ENCODE peak calls at places on chromosomes 7 and 10, in four cellular contexts. Q is choroid plexus epithelial cell, I is GM12865, K is cardiac muscle cell. Z is an unnamed sample.

GRCh38 chr10:124611738-124612137 is 132.4 kb downstream of the FAM53B start:
- DNase-seq in Q (no peak), I (peak; percentile 41), K (no peak), Z (no peak)

GRCh38 chr7:749121-749520 is 22.0 kb upstream of the PRKAR1B start:
- DNase-seq in Q (peak; percentile 55), I (no peak), K (peak; percentile 42), Z (no peak)

GRCh38 chr7:50068026-50068425 is 25.0 kb downstream of the ZPBP start:
- DNase-seq in Q (no peak), I (peak; percentile 33), K (no peak), Z (no peak)

GRCh38 chr7:121394709-121395140 is 1.4 kb downstream of the FAM3C start:
- DNase-seq in Q (no peak), I (peak; percentile 66), K (no peak), Z (no peak)

GRCh38 chr7:105990141-105990540 is 27.1 kb downstream of the CDHR3 start:
- DNase-seq in Q (no peak), I (no peak), K (no peak), Z (no peak)

GRCh38 chr7:128697301-128697905 is 25.3 kb downstream of the GARIN1A start:
- DNase-seq in Q (peak; percentile 69), I (peak; percentile 80), K (peak; percentile 61), Z (peak; percentile 60)

GRCh38 chr10:130747359-130747758 is 564.2 kb downstream of the TCERG1L start:
- DNase-seq in Q (no peak), I (no peak), K (no peak), Z (no peak)

GRCh38 chr10:30812018-30812851 is 182.7 kb upstream of the LYZL2 start:
- DNase-seq in Q (peak; percentile 96), I (no peak), K (no peak), Z (no peak)

GRCh38 chr7:18874875-18875274 is 242.6 kb downstream of the TWIST1 start:
- DNase-seq in Q (peak; percentile 38), I (no peak), K (no peak), Z (no peak)

GRCh38 chr10:4981722-4982471 is 18.7 kb downstream of the AKR1C1 start:
- DNase-seq in Q (peak; percentile 74), I (peak; percentile 65), K (peak; percentile 73), Z (peak; percentile 21)

GRCh38 chr7:80640841-80641240 is 2.4 kb downstream of the CD36 start:
- DNase-seq in Q (peak; percentile 79), I (no peak), K (no peak), Z (no peak)

GRCh38 chr7:99002146-99002826 is 124.0 kb downstream of the TRRAP start:
- DNase-seq in Q (peak; percentile 21), I (no peak), K (no peak), Z (no peak)

GRCh38 chr10:73609116-73609515 is 18.0 kb upstream of the USP54 start:
- DNase-seq in Q (no peak), I (no peak), K (no peak), Z (no peak)

GRCh38 chr10:35390843-35391152 is 54.5 kb downstream of the CCNY start:
- DNase-seq in Q (no peak), I (no peak), K (no peak), Z (no peak)

GRCh38 chr7:117364204-117364755 is 41.4 kb upstream of the WNT2 start:
- DNase-seq in Q (no peak), I (peak; percentile 12), K (no peak), Z (no peak)

GRCh38 chr7:80184693-80185092 is 50.1 kb downstream of the GNAI1 start:
- DNase-seq in Q (no peak), I (no peak), K (no peak), Z (no peak)

GRCh38 chr10:30687698-30688213 is 58.2 kb upstream of the LYZL2 start:
- DNase-seq in Q (peak; percentile 83), I (peak; percentile 80), K (peak; percentile 73), Z (peak; percentile 95)

GRCh38 chr10:6416892-6417512 is 163.1 kb downstream of the PRKCQ start:
- DNase-seq in Q (peak; percentile 77), I (peak; percentile 47), K (peak; percentile 58), Z (peak; percentile 28)

GRCh38 chr7:112272921-112273561 is 66.5 kb downstream of the ZNF277 start:
- DNase-seq in Q (peak; percentile 7), I (peak; percentile 33), K (no peak), Z (no peak)

GRCh38 chr7:116628971-116629586 is 42.9 kb upstream of the MET start:
- DNase-seq in Q (peak; percentile 50), I (no peak), K (no peak), Z (no peak)

GRCh38 chr10:88456730-88457129 is 126.4 kb downstream of the RNLS start:
- DNase-seq in Q (peak; percentile 74), I (no peak), K (no peak), Z (no peak)

GRCh38 chr7:79880312-79880711 is 254.3 kb upstream of the GNAI1 start:
- DNase-seq in Q (no peak), I (no peak), K (no peak), Z (no peak)

GRCh38 chr10:89032141-89032814 is 41.7 kb downstream of the FAS start:
- DNase-seq in Q (peak; percentile 87), I (peak; percentile 69), K (no peak), Z (no peak)

GRCh38 chr10:92052088-92052487 is 128.5 kb downstream of the BTAF1 start:
- DNase-seq in Q (no peak), I (no peak), K (no peak), Z (no peak)

GRCh38 chr10:110077436-110078120 is 69.8 kb downstream of the ADD3 start:
- DNase-seq in Q (peak; percentile 48), I (no peak), K (no peak), Z (no peak)

GRCh38 chr7:141593134-141593533 is 41.9 kb downstream of the AGK start:
- DNase-seq in Q (peak; percentile 93), I (no peak), K (no peak), Z (no peak)

GRCh38 chr10:122051609-122052385 is 62.8 kb downstream of the TACC2 start:
- DNase-seq in Q (peak; percentile 70), I (no peak), K (peak; percentile 76), Z (peak; percentile 62)

GRCh38 chr7:109964780-109965179 is 1126.1 kb upstream of the LRRN3 start:
- DNase-seq in Q (no peak), I (no peak), K (no peak), Z (no peak)

GRCh38 chr10:123643315-123643714 is 22.8 kb upstream of the GPR26 start:
- DNase-seq in Q (no peak), I (no peak), K (no peak), Z (no peak)

GRCh38 chr10:92690211-92691041 is 671 bp downstream of the HHEX start:
- DNase-seq in Q (peak; percentile 75), I (peak; percentile 43), K (peak; percentile 6), Z (peak; percentile 75)

GRCh38 chr7:97133166-97133565 is 15.7 kb downstream of the SDHAF3 start:
- DNase-seq in Q (no peak), I (no peak), K (no peak), Z (no peak)

DNA sequence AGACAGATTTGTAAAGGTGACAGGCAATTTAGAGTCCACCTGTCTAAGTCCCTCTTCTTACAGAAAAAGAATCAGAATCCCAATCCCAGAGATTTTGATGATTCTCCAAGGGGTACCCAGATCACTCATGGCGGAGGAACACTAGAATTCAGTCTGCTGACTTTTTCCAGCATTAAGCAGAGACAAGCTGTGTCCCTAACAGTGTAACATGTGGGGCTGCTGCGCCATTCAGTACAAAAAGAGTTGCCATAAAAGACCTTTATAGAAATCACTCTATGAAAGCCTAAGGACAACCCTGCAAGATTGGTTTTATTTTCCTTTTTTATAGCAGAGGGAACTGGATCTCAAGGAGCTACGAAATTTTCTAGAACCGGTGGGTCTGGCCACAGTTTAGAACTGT is 576 bp downstream of the GIMAP7 start:
- DNase-seq in Q (no peak), I (no peak), K (no peak), Z (no peak)
- TF ChIP-seq CTCF in Q (no peak), I (no peak), K (no peak), Z (no peak)

GRCh38 chr10:62491597-62491996 is 117.4 kb downstream of the ZNF365 start:
- DNase-seq in Q (no peak), I (no peak), K (no peak), Z (no peak)

GRCh38 chr10:62496925-62497324 is 122.8 kb downstream of the ZNF365 start:
- DNase-seq in Q (no peak), I (no peak), K (no peak), Z (no peak)

GRCh38 chr10:62492870-62493180 is 118.7 kb downstream of the ZNF365 start:
- DNase-seq in Q (no peak), I (no peak), K (no peak), Z (no peak)

GRCh38 chr10:62492012-62492869 is 118.1 kb downstream of the ZNF365 start:
- DNase-seq in Q (peak; percentile 56), I (peak; percentile 64), K (peak; percentile 23), Z (no peak)
- TF ChIP-seq CTCF in Q (peak; percentile 66), I (peak; percentile 61), K (peak; percentile 64), Z (no peak)

GRCh38 chr7:2321020-2321419 is 6.8 kb upstream of the SNX8 start:
- DNase-seq in Q (peak; percentile 53), I (no peak), K (no peak), Z (no peak)
- TF ChIP-seq CTCF in Q (peak; percentile 54), I (no peak), K (peak; percentile 25), Z (no peak)

DNA sequence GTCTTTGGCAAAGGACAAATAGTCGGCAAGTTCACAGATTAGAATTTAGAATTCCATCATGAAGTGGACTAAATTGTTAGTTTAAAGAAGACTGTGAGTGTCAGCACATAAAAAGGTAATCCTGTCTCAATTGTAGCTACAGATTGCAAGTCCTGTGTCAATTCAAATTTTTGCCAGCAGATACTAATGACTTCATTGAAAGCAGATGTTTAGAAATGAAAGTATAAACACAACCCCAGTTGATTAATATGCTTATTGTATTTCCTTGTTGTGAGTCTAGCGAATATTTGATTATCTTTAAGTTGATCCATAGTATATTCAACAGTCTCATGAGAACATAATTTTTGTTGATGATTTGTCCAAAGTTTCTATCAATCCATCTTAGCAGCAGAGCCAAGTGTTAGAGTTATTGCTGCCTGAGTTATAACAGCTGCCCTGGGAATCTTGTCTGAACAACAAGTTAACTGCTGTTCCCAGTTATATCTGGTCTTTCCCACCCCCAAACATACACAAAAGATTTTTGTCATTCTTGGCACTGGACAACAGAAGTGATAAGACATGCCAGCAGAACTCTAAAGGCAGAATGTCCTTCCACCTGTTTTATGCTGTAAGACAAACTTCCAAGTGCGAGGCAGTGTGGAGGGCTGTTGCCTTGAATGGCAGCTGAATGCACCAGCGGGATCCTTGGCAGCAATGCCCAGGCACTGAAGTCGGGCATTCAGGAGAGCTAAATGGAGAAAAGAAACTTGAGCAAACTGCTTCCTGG is 21.3 kb upstream of the HERPUD2 start:
- DNase-seq in Q (peak; percentile 39), I (no peak), K (peak; percentile 40), Z (no peak)
- TF ChIP-seq CTCF in Q (no peak), I (no peak), K (no peak), Z (no peak)

GRCh38 chr7:55548295-55548731 is 24.0 kb downstream of the VOPP1 start:
- DNase-seq in Q (no peak), I (peak; percentile 64), K (no peak), Z (no peak)

GRCh38 chr7:55550838-55551537 is 21.3 kb downstream of the VOPP1 start:
- DNase-seq in Q (no peak), I (no peak), K (no peak), Z (no peak)

GRCh38 chr7:55549457-55549856 is 22.8 kb downstream of the VOPP1 start:
- DNase-seq in Q (no peak), I (peak; percentile 73), K (no peak), Z (no peak)

GRCh38 chr7:55552320-55553086 is 19.8 kb downstream of the VOPP1 start:
- DNase-seq in Q (peak; percentile 96), I (no peak), K (no peak), Z (peak; percentile 21)

GRCh38 chr7:55550010-55550409 is 22.3 kb downstream of the VOPP1 start:
- DNase-seq in Q (no peak), I (peak; percentile 77), K (no peak), Z (no peak)
- TF ChIP-seq CTCF in Q (no peak), I (peak; percentile 87), K (no peak), Z (no peak)

Z was measured in endothelial cell.